ENCODE peak calls at places on chromosomes 6 and 20, in seven cellular contexts. R is AG10803, T is neural progenitor cell, P is mucosa of descending colon, N is pancreas, F is dorsolateral prefrontal cortex, O is tibial artery. G is an unnamed sample.

GRCh38 chr6:42367353-42368011 is 84.2 kb downstream of the TRERF1 start:
- DNase-seq in R (peak; percentile 24), T (no peak), P (peak; percentile 26), N (no peak), F (no peak), O (no peak), G (no peak)

GRCh38 chr20:39364320-39364719 is 402.2 kb downstream of the DHX35 start:
- DNase-seq in R (no peak), T (no peak), P (no peak), N (no peak), F (no peak), O (no peak), G (no peak)

GRCh38 chr6:26184492-26184891 is 97.3 kb downstream of the HFE start:
- DNase-seq in R (no peak), T (no peak), P (no peak), N (no peak), F (no peak), O (no peak), G (no peak)

GRCh38 chr6:142030115-142030619 is 102.6 kb upstream of the GJE1 start:
- DNase-seq in R (peak; percentile 19), T (peak; percentile 78), P (no peak), N (no peak), F (no peak), O (no peak), G (no peak)

GRCh38 chr6:39130691-39131090 is 15.7 kb upstream of the SAYSD1 start:
- DNase-seq in R (no peak), T (no peak), P (no peak), N (no peak), F (no peak), O (no peak), G (no peak)

GRCh38 chr20:31666258-31667042 is 28.7 kb downstream of the COX4I2 start:
- DNase-seq in R (no peak), T (peak; percentile 43), P (peak; percentile 73), N (no peak), F (peak; percentile 68), O (peak; percentile 82), G (no peak)

GRCh38 chr20:41249371-41249770 is 68.2 kb downstream of the ZHX3 start:
- DNase-seq in R (peak; percentile 76), T (peak; percentile 19), P (peak; percentile 30), N (no peak), F (peak; percentile 86), O (peak; percentile 92), G (peak; percentile 33)

GRCh38 chr6:136992113-136992512 is 52.7 kb downstream of the IL20RA start:
- DNase-seq in R (no peak), T (no peak), P (no peak), N (no peak), F (no peak), O (no peak), G (no peak)

GRCh38 chr6:118784641-118785164 is 109.2 kb upstream of the ASF1A start:
- DNase-seq in R (no peak), T (peak; percentile 14), P (no peak), N (no peak), F (peak; percentile 41), O (no peak), G (no peak)

GRCh38 chr6:110541701-110542309 is 65.4 kb upstream of the SLC22A16 start:
- DNase-seq in R (peak; percentile 44), T (no peak), P (no peak), N (no peak), F (peak; percentile 79), O (no peak), G (no peak)

GRCh38 chr6:98957440-98957839 is 9.7 kb upstream of the FBXL4 start:
- DNase-seq in R (peak; percentile 66), T (no peak), P (peak; percentile 28), N (no peak), F (no peak), O (no peak), G (peak; percentile 68)

GRCh38 chr6:31896856-31897611 is 464 bp downstream of the EHMT2 start:
- DNase-seq in R (no peak), T (peak; percentile 75), P (no peak), N (peak; percentile 72), F (no peak), O (no peak), G (no peak)

GRCh38 chr20:12291386-12291785 is 373.7 kb downstream of the BTBD3 start:
- DNase-seq in R (no peak), T (no peak), P (no peak), N (no peak), F (no peak), O (no peak), G (no peak)

GRCh38 chr6:46046558-46047169 is 31.0 kb upstream of the CLIC5 start:
- DNase-seq in R (no peak), T (no peak), P (no peak), N (no peak), F (no peak), O (no peak), G (no peak)

GRCh38 chr6:45650527-45651135 is 272.9 kb upstream of the SUPT3H start:
- DNase-seq in R (peak; percentile 85), T (no peak), P (no peak), N (no peak), F (no peak), O (no peak), G (no peak)

GRCh38 chr6:127481081-127481480 is 21.9 kb upstream of the KIAA0408 start:
- DNase-seq in R (no peak), T (no peak), P (no peak), N (no peak), F (no peak), O (no peak), G (no peak)

GRCh38 chr6:91366781-91367180 is 779.9 kb upstream of the MAP3K7 start:
- DNase-seq in R (no peak), T (peak; percentile 31), P (no peak), N (no peak), F (no peak), O (no peak), G (no peak)

GRCh38 chr20:60102665-60103210 is 144.5 kb downstream of the CDH26 start:
- DNase-seq in R (no peak), T (no peak), P (peak; percentile 4), N (no peak), F (no peak), O (no peak), G (peak; percentile 67)

GRCh38 chr6:6891074-6891754 is 216.5 kb upstream of the RREB1 start:
- DNase-seq in R (no peak), T (no peak), P (peak; percentile 74), N (no peak), F (no peak), O (no peak), G (no peak)

DNA sequence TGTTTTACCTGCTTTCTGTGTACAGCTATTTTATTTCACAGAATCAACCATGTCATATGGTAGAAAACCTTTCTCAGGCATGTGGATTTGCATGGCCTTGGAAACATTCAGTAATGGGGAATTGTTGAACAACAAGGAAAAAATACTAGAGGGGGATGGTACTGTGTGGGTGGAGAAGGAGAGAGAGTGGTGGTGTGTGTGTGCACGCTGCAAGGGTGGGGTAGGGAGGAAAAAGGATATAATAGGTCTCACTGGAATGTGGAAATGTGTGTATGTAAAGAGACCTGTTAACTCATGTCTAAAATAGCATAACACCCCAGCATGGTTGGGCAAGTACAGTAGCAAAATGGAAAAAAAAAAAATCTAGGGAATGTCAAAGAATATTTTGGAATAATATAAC is 93.7 kb upstream of the CITED2 start:
- DNase-seq in R (no peak), T (no peak), P (no peak), N (no peak), F (no peak), O (no peak), G (no peak)
- H3K4me3 ChIP-seq in R (no peak overlapping the region), T (no peak overlapping the region), P (no peak overlapping the region), N (no peak overlapping the region), F (no peak overlapping the region), O (no peak overlapping the region), G (no peak overlapping the region)

GRCh38 chr6:72042088-72042487 is 155.7 kb downstream of the RIMS1 start:
- DNase-seq in R (peak; percentile 46), T (peak; percentile 9), P (no peak), N (no peak), F (no peak), O (no peak), G (no peak)
- TF ChIP-seq CTCF in R (peak; percentile 51), T (peak; percentile 32), P (no peak), N (no peak), F (no peak), O (peak; percentile 26), G (peak; percentile 60)

GRCh38 chr6:134589512-134589911 is 271.6 kb upstream of the SGK1 start:
- DNase-seq in R (peak; percentile 99), T (no peak), P (no peak), N (no peak), F (no peak), O (no peak), G (no peak)
- H3K4me3 ChIP-seq in R (no peak overlapping the region), T (no peak overlapping the region), P (no peak overlapping the region), N (no peak overlapping the region), F (no peak overlapping the region), O (no peak overlapping the region), G (no peak overlapping the region)

DNA sequence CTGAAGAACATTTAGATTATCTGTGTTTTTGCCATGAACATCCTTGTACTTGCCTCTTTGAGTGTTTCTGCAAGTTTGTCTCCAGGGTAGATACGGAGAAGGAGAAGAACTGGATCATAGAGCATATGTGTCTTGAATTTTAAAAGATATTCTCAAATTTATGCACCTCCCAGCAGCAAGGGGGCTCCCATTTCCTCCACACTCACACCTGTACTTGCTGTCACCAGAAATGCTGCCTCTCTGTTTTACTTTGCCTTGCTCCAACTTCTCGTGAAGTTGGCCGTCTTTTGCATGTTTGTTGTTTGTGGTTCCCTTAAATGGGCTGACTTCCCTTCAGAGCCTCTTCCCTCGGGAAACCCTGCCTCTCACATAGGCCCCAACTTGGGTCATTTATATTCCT is 171.0 kb downstream of the TFAP2C start:
- DNase-seq in R (no peak), T (no peak), P (no peak), N (no peak), F (no peak), O (no peak), G (no peak)
- TF ChIP-seq CTCF in R (no peak), T (no peak), P (no peak), N (no peak), F (no peak), O (no peak), G (no peak)

DNA sequence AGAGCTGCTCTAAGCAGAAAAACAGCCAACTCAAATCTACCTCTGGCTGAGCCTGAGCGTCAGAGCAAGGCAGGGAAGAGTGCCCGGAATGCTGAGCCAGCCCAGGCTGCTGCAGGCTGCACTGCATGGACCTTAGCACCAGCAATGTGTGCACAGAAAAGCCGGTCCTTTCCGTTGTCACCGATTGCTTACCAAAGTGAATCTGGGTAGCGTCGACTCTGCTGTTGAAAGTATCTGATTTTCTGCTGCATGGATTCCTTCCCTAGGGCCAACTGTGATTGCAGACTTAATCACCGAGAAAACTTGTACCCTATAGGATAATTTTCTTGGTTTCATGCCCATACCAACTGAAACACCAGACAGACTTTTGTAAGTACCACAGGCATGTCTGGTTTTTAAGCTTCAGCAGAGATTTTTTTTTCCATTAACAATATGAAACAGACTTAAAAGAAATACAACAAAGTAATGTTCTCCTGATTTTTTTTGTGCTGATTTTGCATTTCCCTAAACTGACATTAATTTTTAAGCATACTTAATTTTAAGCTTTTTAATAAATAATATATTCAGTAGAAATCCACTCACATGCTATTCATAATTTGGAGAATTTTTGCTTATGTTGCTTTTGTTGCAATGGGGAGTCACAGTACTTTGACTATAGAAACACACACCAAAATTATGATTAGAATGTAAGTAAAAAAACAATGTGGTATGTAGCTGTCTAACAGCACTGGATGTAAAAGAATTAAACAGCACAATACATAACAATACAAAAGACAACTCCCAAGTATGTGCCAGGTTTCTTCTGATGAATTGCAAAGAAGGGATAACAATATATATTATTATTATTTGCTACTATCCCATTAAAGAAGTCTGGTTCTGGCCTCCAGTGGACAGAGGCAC is 218.0 kb downstream of the THBS2 start:
- DNase-seq in R (peak; percentile 89), T (no peak), P (no peak), N (no peak), F (no peak), O (no peak), G (no peak)
- H3K4me3 ChIP-seq in R (peak overlapping the region; percentile 31), T (no peak overlapping the region), P (no peak overlapping the region), N (no peak overlapping the region), F (no peak overlapping the region), O (peak overlapping the region; percentile 4), G (no peak overlapping the region)

GRCh38 chr6:83518946-83519489 is 6.7 kb downstream of the PRSS35 start:
- DNase-seq in R (peak; percentile 50), T (peak; percentile 29), P (no peak), N (no peak), F (no peak), O (no peak), G (no peak)
- TF ChIP-seq CTCF in R (peak; percentile 57), T (peak; percentile 49), P (no peak), N (no peak), F (no peak), O (no peak), G (peak; percentile 45)